ENCODE peak calls at places on chromosomes 6 and 20, in nine cellular contexts. One of them, this sample, is unnamed. For H3K4me1, the result is how much of the 10 kb centered on the place peaks cover.

GRCh38 chr6:46684771-46685170 is 2.9 kb upstream of the TDRD6 start:
- DNase-seq in pancreas: no peak
- DNase-seq in CD4-positive, CD25-positive, alpha-beta regulatory T cell: no peak
- DNase-seq in PC-9: no peak
- DNase-seq in IMR-90: peak
- DNase-seq in colonic mucosa: no peak
- DNase-seq in A549: no peak
- DNase-seq in CD8-positive, alpha-beta memory T cell: no peak
- DNase-seq in neuronal stem cell: no peak
- DNase-seq in this sample: no peak

GRCh38 chr6:17491416-17492142 is 98.2 kb downstream of the CAP2 start:
- DNase-seq in A549: no peak
- DNase-seq in pancreas: no peak
- DNase-seq in neuronal stem cell: no peak
- DNase-seq in colonic mucosa: no peak
- DNase-seq in CD8-positive, alpha-beta memory T cell: no peak
- DNase-seq in PC-9: no peak
- DNase-seq in IMR-90: no peak
- DNase-seq in CD4-positive, CD25-positive, alpha-beta regulatory T cell: no peak
- DNase-seq in this sample: no peak

GRCh38 chr6:109117346-109118035 is 22.2 kb downstream of the CEP57L1 start:
- DNase-seq in IMR-90: no peak
- DNase-seq in CD4-positive, CD25-positive, alpha-beta regulatory T cell: no peak
- DNase-seq in A549: no peak
- DNase-seq in neuronal stem cell: no peak
- DNase-seq in CD8-positive, alpha-beta memory T cell: no peak
- DNase-seq in PC-9: no peak
- DNase-seq in colonic mucosa: peak
- DNase-seq in pancreas: no peak
- DNase-seq in this sample: no peak

GRCh38 chr6:119814609-119815400 is 465.2 kb upstream of the MAN1A1 start:
- DNase-seq in colonic mucosa: no peak
- DNase-seq in IMR-90: no peak
- DNase-seq in A549: no peak
- DNase-seq in pancreas: no peak
- DNase-seq in PC-9: no peak
- DNase-seq in CD4-positive, CD25-positive, alpha-beta regulatory T cell: no peak
- DNase-seq in neuronal stem cell: no peak
- DNase-seq in CD8-positive, alpha-beta memory T cell: no peak
- DNase-seq in this sample: no peak

GRCh38 chr6:144017167-144018094 is 9.4 kb upstream of the PLAGL1 start:
- DNase-seq in A549: no peak
- DNase-seq in CD4-positive, CD25-positive, alpha-beta regulatory T cell: no peak
- DNase-seq in pancreas: no peak
- DNase-seq in PC-9: no peak
- DNase-seq in colonic mucosa: no peak
- DNase-seq in neuronal stem cell: no peak
- DNase-seq in IMR-90: no peak
- DNase-seq in CD8-positive, alpha-beta memory T cell: no peak
- DNase-seq in this sample: no peak

GRCh38 chr6:27757307-27757706 is 154.9 kb downstream of the OR2B2 start:
- DNase-seq in A549: no peak
- DNase-seq in CD8-positive, alpha-beta memory T cell: peak
- DNase-seq in IMR-90: no peak
- DNase-seq in PC-9: no peak
- DNase-seq in CD4-positive, CD25-positive, alpha-beta regulatory T cell: peak
- DNase-seq in neuronal stem cell: no peak
- DNase-seq in pancreas: no peak
- DNase-seq in colonic mucosa: peak
- DNase-seq in this sample: peak

GRCh38 chr6:169589699-169590257 is 112.1 kb downstream of the WDR27 start:
- DNase-seq in CD8-positive, alpha-beta memory T cell: no peak
- DNase-seq in colonic mucosa: no peak
- DNase-seq in neuronal stem cell: no peak
- DNase-seq in A549: no peak
- DNase-seq in IMR-90: no peak
- DNase-seq in pancreas: no peak
- DNase-seq in PC-9: no peak
- DNase-seq in CD4-positive, CD25-positive, alpha-beta regulatory T cell: peak
- DNase-seq in this sample: peak

GRCh38 chr20:52410182-52410647 is 218.6 kb upstream of the ZFP64 start:
- DNase-seq in colonic mucosa: no peak
- DNase-seq in CD4-positive, CD25-positive, alpha-beta regulatory T cell: peak
- DNase-seq in PC-9: no peak
- DNase-seq in pancreas: no peak
- DNase-seq in neuronal stem cell: no peak
- DNase-seq in IMR-90: peak
- DNase-seq in CD8-positive, alpha-beta memory T cell: peak
- DNase-seq in A549: no peak
- DNase-seq in this sample: no peak

GRCh38 chr20:58483051-58483450 is 32.1 kb downstream of the APCDD1L start:
- DNase-seq in CD4-positive, CD25-positive, alpha-beta regulatory T cell: no peak
- DNase-seq in CD8-positive, alpha-beta memory T cell: no peak
- DNase-seq in neuronal stem cell: no peak
- DNase-seq in PC-9: no peak
- DNase-seq in A549: no peak
- DNase-seq in pancreas: no peak
- DNase-seq in colonic mucosa: no peak
- DNase-seq in IMR-90: no peak
- DNase-seq in this sample: no peak

GRCh38 chr20:16363832-16364687 is 209.2 kb downstream of the KIF16B start:
- DNase-seq in CD4-positive, CD25-positive, alpha-beta regulatory T cell: no peak
- DNase-seq in CD8-positive, alpha-beta memory T cell: no peak
- DNase-seq in pancreas: no peak
- DNase-seq in colonic mucosa: no peak
- DNase-seq in PC-9: no peak
- DNase-seq in neuronal stem cell: no peak
- DNase-seq in A549: no peak
- DNase-seq in IMR-90: no peak
- DNase-seq in this sample: no peak

GRCh38 chr20:25546048-25546447 is 39.3 kb downstream of the NINL start:
- DNase-seq in neuronal stem cell: no peak
- DNase-seq in colonic mucosa: no peak
- DNase-seq in CD4-positive, CD25-positive, alpha-beta regulatory T cell: no peak
- DNase-seq in IMR-90: no peak
- DNase-seq in CD8-positive, alpha-beta memory T cell: no peak
- DNase-seq in pancreas: no peak
- DNase-seq in PC-9: no peak
- DNase-seq in A549: no peak
- DNase-seq in this sample: no peak

GRCh38 chr6:13357551-13358075 is 29.3 kb upstream of the TBC1D7 start:
- DNase-seq in neuronal stem cell: no peak
- DNase-seq in colonic mucosa: no peak
- DNase-seq in A549: no peak
- DNase-seq in CD4-positive, CD25-positive, alpha-beta regulatory T cell: no peak
- DNase-seq in pancreas: no peak
- DNase-seq in PC-9: no peak
- DNase-seq in CD8-positive, alpha-beta memory T cell: no peak
- DNase-seq in IMR-90: peak
- DNase-seq in this sample: no peak

GRCh38 chr6:7139835-7140470 is 32.2 kb downstream of the RREB1 start:
- DNase-seq in pancreas: no peak
- DNase-seq in CD8-positive, alpha-beta memory T cell: no peak
- DNase-seq in colonic mucosa: no peak
- DNase-seq in IMR-90: no peak
- DNase-seq in CD4-positive, CD25-positive, alpha-beta regulatory T cell: no peak
- DNase-seq in A549: no peak
- DNase-seq in PC-9: no peak
- DNase-seq in neuronal stem cell: no peak
- DNase-seq in this sample: no peak

GRCh38 chr6:154980273-154981070 is 14.6 kb upstream of the TIAM2 start:
- DNase-seq in IMR-90: no peak
- DNase-seq in A549: no peak
- DNase-seq in colonic mucosa: no peak
- DNase-seq in CD4-positive, CD25-positive, alpha-beta regulatory T cell: no peak
- DNase-seq in CD8-positive, alpha-beta memory T cell: no peak
- DNase-seq in pancreas: no peak
- DNase-seq in neuronal stem cell: no peak
- DNase-seq in PC-9: no peak
- DNase-seq in this sample: no peak

GRCh38 chr6:130020892-130021483 is 2.6 kb downstream of the L3MBTL3 start:
- DNase-seq in colonic mucosa: peak
- DNase-seq in neuronal stem cell: peak
- DNase-seq in PC-9: peak
- DNase-seq in CD8-positive, alpha-beta memory T cell: peak
- DNase-seq in pancreas: peak
- DNase-seq in CD4-positive, CD25-positive, alpha-beta regulatory T cell: peak
- DNase-seq in IMR-90: peak
- DNase-seq in A549: peak
- DNase-seq in this sample: peak

DNA sequence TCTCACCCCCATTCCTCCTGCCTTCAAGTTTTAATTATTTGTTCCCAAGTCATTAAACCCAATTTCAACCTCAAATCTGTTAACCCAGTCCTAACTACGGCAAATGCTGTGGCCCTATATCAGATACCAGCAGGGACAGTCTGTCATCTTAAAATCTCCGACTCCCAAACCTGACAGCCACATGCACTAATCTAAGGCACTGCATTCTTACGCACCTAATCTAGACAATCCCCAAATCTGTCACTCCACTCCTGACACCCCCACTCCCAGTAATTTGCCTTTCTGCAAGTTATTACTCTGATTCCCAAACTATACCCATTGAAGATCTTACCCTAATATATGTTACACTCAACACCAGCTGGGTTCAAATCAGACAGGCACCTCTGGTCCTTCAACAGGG is 2.5 kb downstream of the MTCH1 start:
- DNase-seq in neuronal stem cell: no peak
- DNase-seq in CD8-positive, alpha-beta memory T cell: no peak
- DNase-seq in CD4-positive, CD25-positive, alpha-beta regulatory T cell: no peak
- DNase-seq in pancreas: no peak
- DNase-seq in PC-9: no peak
- DNase-seq in A549: no peak
- DNase-seq in colonic mucosa: no peak
- DNase-seq in IMR-90: no peak
- DNase-seq in this sample: no peak
- H3K4me1 ChIP-seq in neuronal stem cell: under half
- H3K4me1 ChIP-seq in CD8-positive, alpha-beta memory T cell: under half
- H3K4me1 ChIP-seq in CD4-positive, CD25-positive, alpha-beta regulatory T cell: half or more
- H3K4me1 ChIP-seq in pancreas: under half
- H3K4me1 ChIP-seq in PC-9: under half
- H3K4me1 ChIP-seq in A549: under half
- H3K4me1 ChIP-seq in colonic mucosa: under half
- H3K4me1 ChIP-seq in IMR-90: under half
- H3K4me1 ChIP-seq in this sample: under half

DNA sequence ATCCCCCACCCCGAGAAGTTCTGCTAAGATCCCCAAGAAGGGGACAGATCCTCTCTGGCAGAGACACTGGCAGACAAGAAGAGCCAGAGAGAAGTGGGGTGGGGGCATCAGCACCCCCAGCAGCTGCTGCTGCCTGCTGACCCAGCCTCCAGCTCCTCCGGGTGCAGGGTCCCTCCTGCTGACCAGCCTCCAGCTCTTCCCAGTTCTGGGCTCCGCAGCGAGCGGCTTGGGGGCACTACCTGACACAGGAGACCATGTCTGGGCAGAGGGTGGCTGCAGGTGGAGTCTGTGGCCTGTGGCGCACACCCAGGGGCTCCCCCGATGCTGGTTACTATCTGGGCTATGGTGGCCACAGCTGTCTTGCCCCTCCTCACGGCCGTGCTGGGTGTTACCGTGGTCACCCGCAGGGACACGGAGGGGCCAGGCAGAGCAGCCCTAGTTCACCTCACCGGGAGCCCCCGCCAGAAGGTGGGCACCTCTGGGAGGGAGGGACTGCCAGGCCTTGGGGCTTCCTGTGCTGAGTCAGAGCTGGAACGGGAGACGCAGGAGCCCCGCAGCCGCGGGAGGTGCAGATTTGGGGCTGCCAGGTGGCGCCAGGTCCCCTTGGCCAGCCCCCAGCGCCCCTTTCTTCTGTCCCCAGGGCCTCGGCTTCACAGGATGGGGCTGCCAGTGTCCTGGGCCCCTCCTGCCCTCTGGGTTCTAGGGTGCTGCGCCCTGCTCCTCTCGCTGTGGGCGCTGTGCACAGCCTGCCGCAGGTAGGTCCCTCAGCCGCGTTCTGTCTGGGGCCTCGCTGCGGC is 627 bp downstream of the LIME1 start:
- DNase-seq in colonic mucosa: peak
- DNase-seq in PC-9: no peak
- DNase-seq in A549: no peak
- DNase-seq in CD4-positive, CD25-positive, alpha-beta regulatory T cell: peak
- DNase-seq in neuronal stem cell: no peak
- DNase-seq in pancreas: peak
- DNase-seq in IMR-90: no peak
- DNase-seq in CD8-positive, alpha-beta memory T cell: peak
- DNase-seq in this sample: peak
- H3K4me3 ChIP-seq in colonic mucosa: peak
- H3K4me3 ChIP-seq in PC-9: no peak
- H3K4me3 ChIP-seq in A549: no peak
- H3K4me3 ChIP-seq in CD4-positive, CD25-positive, alpha-beta regulatory T cell: peak
- H3K4me3 ChIP-seq in neuronal stem cell: no peak
- H3K4me3 ChIP-seq in pancreas: no peak
- H3K4me3 ChIP-seq in IMR-90: no peak
- H3K4me3 ChIP-seq in CD8-positive, alpha-beta memory T cell: peak
- H3K4me3 ChIP-seq in this sample: peak

DNA sequence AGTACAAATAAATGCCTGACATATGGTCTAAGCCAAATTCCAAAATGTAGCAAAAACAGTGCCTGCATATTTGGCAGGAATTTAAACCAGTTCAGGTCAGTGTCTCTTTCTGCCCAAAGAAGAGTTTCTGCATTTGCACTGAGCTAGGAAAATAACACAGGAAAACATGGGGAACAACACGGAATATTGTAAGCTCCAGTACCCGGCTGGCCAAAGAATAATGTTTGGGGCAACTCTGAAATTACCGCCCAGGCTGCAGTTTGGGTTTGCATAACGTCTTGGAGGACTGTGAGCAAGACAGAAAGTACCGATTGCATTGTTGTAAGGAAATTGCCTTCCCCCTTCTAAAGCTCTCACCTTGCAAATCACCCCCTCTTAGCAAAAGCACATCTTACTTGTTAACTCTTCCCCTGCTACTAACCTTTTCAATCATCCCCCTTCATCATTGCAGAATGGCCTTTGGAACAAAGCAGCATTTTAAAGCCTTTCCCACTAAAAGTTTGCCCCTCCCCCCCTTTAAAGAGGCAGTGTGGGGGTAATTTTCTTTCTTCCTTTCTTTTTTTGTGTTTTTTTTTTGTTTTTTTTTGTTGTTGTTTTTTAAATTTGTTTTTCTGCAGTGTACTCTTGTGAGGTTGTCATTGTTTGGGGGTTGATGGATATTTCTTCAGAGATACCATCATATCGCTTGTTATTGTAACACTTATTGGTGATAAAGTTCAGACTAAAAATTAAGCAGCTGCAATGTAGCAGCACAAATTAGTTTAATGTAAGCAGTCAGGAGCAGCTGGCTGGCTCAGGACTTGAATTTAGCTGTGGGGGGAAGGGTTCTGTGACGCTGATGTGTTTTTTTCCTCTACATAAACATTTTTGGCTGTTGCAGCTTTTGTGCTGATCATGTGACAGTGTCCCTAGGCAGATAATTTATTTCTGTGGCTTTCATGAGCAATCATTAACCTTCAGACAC is 100.0 kb upstream of the CITED2 start:
- DNase-seq in CD8-positive, alpha-beta memory T cell: no peak
- DNase-seq in colonic mucosa: peak
- DNase-seq in IMR-90: peak
- DNase-seq in neuronal stem cell: no peak
- DNase-seq in A549: no peak
- DNase-seq in pancreas: peak
- DNase-seq in PC-9: no peak
- DNase-seq in CD4-positive, CD25-positive, alpha-beta regulatory T cell: no peak
- DNase-seq in this sample: no peak
- H3K4me1 ChIP-seq in CD8-positive, alpha-beta memory T cell: under half
- H3K4me1 ChIP-seq in colonic mucosa: under half
- H3K4me1 ChIP-seq in IMR-90: under half
- H3K4me1 ChIP-seq in neuronal stem cell: under half
- H3K4me1 ChIP-seq in A549: under half
- H3K4me1 ChIP-seq in pancreas: under half
- H3K4me1 ChIP-seq in PC-9: under half
- H3K4me1 ChIP-seq in CD4-positive, CD25-positive, alpha-beta regulatory T cell: under half
- H3K4me1 ChIP-seq in this sample: under half

GRCh38 chr6:149482542-149483261 is 2.1 kb downstream of the ZC3H12D start:
- DNase-seq in IMR-90: no peak
- DNase-seq in CD4-positive, CD25-positive, alpha-beta regulatory T cell: peak
- DNase-seq in pancreas: no peak
- DNase-seq in CD8-positive, alpha-beta memory T cell: peak
- DNase-seq in A549: no peak
- DNase-seq in colonic mucosa: no peak
- DNase-seq in neuronal stem cell: no peak
- DNase-seq in PC-9: no peak
- DNase-seq in this sample: peak
- H3K4me3 ChIP-seq in IMR-90: no peak
- H3K4me3 ChIP-seq in CD4-positive, CD25-positive, alpha-beta regulatory T cell: peak
- H3K4me3 ChIP-seq in pancreas: no peak
- H3K4me3 ChIP-seq in CD8-positive, alpha-beta memory T cell: peak
- H3K4me3 ChIP-seq in A549: no peak
- H3K4me3 ChIP-seq in colonic mucosa: no peak
- H3K4me3 ChIP-seq in neuronal stem cell: no peak
- H3K4me3 ChIP-seq in PC-9: no peak
- H3K4me3 ChIP-seq in this sample: peak